ENCODE peak calls at places on chromosomes 1 and 21, in seven cellular contexts. W is heart right ventricle, J is fibroblast of lung, X is heart left ventricle, Y is IMR-90, M is right lobe of liver, H is H9. G is an unnamed sample.

GRCh38 chr1:181131255-181131901 is 42.9 kb downstream of the IER5 start:
- DNase-seq in H (no peak), X (no peak), J (no peak), M (no peak), Y (no peak), W (no peak), G (no peak)

GRCh38 chr1:25643962-25644361 is 27.4 kb downstream of the MAN1C1 start:
- DNase-seq in J (no peak), H (no peak), Y (no peak), W (no peak), X (no peak), M (no peak), G (no peak)

GRCh38 chr1:174982971-174983689 is 16.6 kb upstream of the CACYBP start:
- DNase-seq in M (no peak), W (no peak), J (peak; percentile 73), Y (peak; percentile 49), H (no peak), X (no peak), G (no peak)

GRCh38 chr1:162008799-162009198 is 14.9 kb downstream of the OLFML2B start:
- DNase-seq in Y (no peak), M (no peak), W (no peak), J (no peak), H (no peak), X (no peak), G (no peak)

GRCh38 chr1:106536741-106537140 is 519.7 kb upstream of the PRMT6 start:
- DNase-seq in M (no peak), H (no peak), Y (no peak), X (no peak), J (peak; percentile 27), W (no peak), G (no peak)

GRCh38 chr1:155695107-155695506 is 6.2 kb downstream of the DAP3 start:
- DNase-seq in W (no peak), Y (no peak), J (no peak), H (no peak), M (no peak), X (no peak), G (no peak)

GRCh38 chr1:109621402-109622101 is 1.9 kb downstream of the AMPD2 start:
- DNase-seq in M (no peak), X (no peak), H (no peak), W (no peak), J (no peak), Y (no peak), G (no peak)

GRCh38 chr1:15043934-15044333 is 109.6 kb upstream of the TMEM51 start:
- DNase-seq in J (no peak), X (no peak), W (no peak), Y (no peak), H (no peak), M (no peak), G (no peak)

GRCh38 chr1:180415985-180416633 is 86.3 kb downstream of the ACBD6 start:
- DNase-seq in J (peak; percentile 69), X (no peak), M (no peak), Y (peak; percentile 55), W (no peak), H (no peak), G (no peak)

GRCh38 chr1:112618114-112618720 is 724 bp downstream of the ST7L start:
- DNase-seq in X (no peak), Y (peak; percentile 44), H (no peak), J (peak; percentile 32), M (no peak), W (no peak), G (no peak)

GRCh38 chr21:34941162-34941561 is 107.9 kb downstream of the RUNX1 start:
- DNase-seq in J (no peak), M (no peak), W (no peak), Y (no peak), X (no peak), H (no peak), G (no peak)

GRCh38 chr1:203691454-203691853 is 64.8 kb downstream of the ATP2B4 start:
- DNase-seq in Y (no peak), W (no peak), J (no peak), M (no peak), H (no peak), X (no peak), G (no peak)

GRCh38 chr1:212281589-212281988 is 3.6 kb upstream of the PPP2R5A start:
- DNase-seq in W (no peak), X (no peak), Y (peak; percentile 90), M (no peak), H (no peak), J (peak; percentile 88), G (no peak)

GRCh38 chr1:237799762-237800474 is 90.8 kb downstream of the ZP4 start:
- DNase-seq in W (peak; percentile 36), Y (peak; percentile 4), J (peak; percentile 34), H (peak; percentile 88), M (peak; percentile 88), X (no peak), G (no peak)

GRCh38 chr1:224623310-224623714 is 7.2 kb downstream of the CNIH3 start:
- DNase-seq in W (no peak), M (no peak), Y (peak; percentile 85), X (no peak), J (peak; percentile 54), H (no peak), G (no peak)

GRCh38 chr21:26179501-26179900 is 8.9 kb upstream of the APP start:
- DNase-seq in Y (no peak), X (no peak), H (no peak), W (no peak), M (no peak), J (no peak), G (no peak)
- H3K27me3 ChIP-seq in Y (no peaks in the 10 kb centered on the region), X (no peaks in the 10 kb centered on the region), H (no peaks in the 10 kb centered on the region), W (no peaks in the 10 kb centered on the region), M (no peaks in the 10 kb centered on the region), J (no peaks in the 10 kb centered on the region), G (no peaks in the 10 kb centered on the region)

GRCh38 chr1:3930282-3930681 is 30.2 kb upstream of the C1orf174 start:
- DNase-seq in W (no peak), J (no peak), X (no peak), H (no peak), Y (no peak), M (no peak), G (no peak)

GRCh38 chr1:3929122-3929521 is 29.1 kb upstream of the C1orf174 start:
- DNase-seq in H (no peak), Y (no peak), M (no peak), W (no peak), J (no peak), X (no peak), G (no peak)

GRCh38 chr1:3932156-3932555 is 32.1 kb upstream of the C1orf174 start:
- DNase-seq in W (no peak), J (no peak), Y (no peak), X (no peak), M (peak; percentile 7), H (no peak), G (no peak)

GRCh38 chr1:3931310-3931700 is 31.2 kb upstream of the C1orf174 start:
- DNase-seq in J (no peak), W (no peak), X (no peak), Y (no peak), H (no peak), M (no peak), G (no peak)

DNA sequence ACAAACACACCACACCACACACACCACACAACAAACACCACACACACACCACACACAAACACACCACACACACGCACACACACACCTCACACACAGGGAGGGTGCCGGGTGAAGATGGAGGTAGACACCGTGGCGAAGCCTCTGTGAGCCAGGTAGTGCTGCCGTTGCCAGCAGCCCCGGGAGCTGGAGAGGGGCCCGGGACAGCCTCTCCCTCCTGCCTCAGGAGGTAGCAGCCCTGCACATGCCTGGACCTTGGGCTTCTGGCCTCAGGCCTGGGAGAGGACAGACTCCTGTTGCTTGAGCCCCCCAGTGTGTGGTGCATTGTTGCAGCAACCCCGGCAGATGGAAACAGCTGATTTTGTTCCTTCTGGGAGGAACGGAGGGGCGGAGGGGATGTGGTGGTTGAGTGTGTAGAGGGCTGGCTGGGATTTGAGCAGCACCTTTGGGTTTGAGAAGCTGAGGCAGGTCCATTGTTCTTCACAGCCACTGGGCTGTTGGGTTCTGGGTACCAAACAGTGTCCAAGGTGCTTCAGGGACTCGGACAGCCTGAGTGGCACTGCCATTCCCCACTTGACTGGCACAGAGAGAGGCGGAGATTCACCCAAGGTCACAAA is 30.7 kb upstream of the C1orf174 start:
- DNase-seq in Y (no peak), M (peak; percentile 19), H (no peak), J (no peak), W (no peak), X (no peak), G (no peak)
- H3K27ac ChIP-seq in Y (no peak overlapping the region), M (no peak overlapping the region), H (no peak overlapping the region), J (no peak overlapping the region), W (no peak overlapping the region), X (no peak overlapping the region), G (no peak overlapping the region)

GRCh38 chr1:225820522-225821120 is 10.7 kb downstream of the EPHX1 start:
- DNase-seq in J (peak; percentile 54), M (no peak), H (no peak), Y (no peak), X (no peak), W (no peak), G (peak; percentile 3)

GRCh38 chr1:225817611-225818061 is 7.7 kb downstream of the EPHX1 start:
- DNase-seq in H (peak; percentile 63), M (peak; percentile 88), Y (peak; percentile 88), X (no peak), W (peak; percentile 64), J (peak; percentile 95), G (peak; percentile 90)

GRCh38 chr1:225816643-225817538 is 7.0 kb downstream of the EPHX1 start:
- DNase-seq in J (peak; percentile 45), X (peak; percentile 88), W (peak; percentile 85), M (no peak), H (no peak), Y (peak; percentile 7), G (peak; percentile 77)

GRCh38 chr1:225818229-225818628 is 8.3 kb downstream of the EPHX1 start:
- DNase-seq in X (no peak), W (no peak), J (no peak), M (no peak), Y (no peak), H (no peak), G (peak; percentile 25)

DNA sequence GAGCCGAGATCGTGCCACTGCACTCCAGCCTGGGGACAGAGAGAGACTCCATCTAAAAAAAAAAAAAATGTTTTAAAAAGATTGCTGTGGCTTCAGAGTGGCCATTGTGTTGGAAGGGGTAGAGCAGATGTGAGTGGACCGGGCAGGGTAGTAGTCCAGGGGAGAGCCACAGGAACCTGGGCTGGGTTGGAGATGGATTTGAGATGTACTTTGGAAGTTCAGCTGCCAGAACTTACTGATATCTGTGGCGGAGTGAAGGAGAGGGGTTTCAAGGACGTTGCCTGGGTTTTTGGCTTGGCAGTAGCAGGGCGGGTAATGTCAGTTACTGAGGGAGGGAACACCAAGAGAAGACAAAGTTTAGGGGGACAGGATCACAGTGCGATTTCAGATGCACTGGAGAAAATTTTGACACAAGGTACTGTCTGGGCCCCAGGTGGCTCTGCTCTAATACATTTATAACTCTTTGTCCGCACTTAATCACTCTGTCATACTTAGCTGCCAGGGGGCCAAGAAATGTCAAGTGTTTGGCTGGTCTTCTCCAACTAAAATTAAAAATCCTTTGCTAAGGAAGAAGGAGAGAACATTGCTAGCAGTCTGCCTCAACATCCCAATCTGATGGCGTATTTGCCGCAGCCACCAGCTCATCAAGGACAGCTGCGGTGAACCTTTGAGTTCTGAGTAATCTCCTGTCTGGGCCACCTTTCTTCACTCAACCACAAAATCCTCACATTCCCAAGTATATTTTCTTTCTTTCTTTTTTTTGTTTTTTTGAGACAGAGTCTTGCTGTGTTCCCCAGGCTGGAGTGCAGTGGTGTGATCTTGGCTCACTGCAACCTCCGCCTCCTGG is 9.6 kb downstream of the EPHX1 start:
- DNase-seq in X (no peak), J (no peak), M (no peak), H (no peak), W (no peak), Y (no peak), G (peak; percentile 32)
- H3K4me1 ChIP-seq in X (peaks cover 43% of the 10 kb centered on the region), J (peaks cover 16% of the 10 kb centered on the region), M (peaks cover 90% of the 10 kb centered on the region), H (peaks cover 14% of the 10 kb centered on the region), W (peaks cover 53% of the 10 kb centered on the region), Y (peaks cover 18% of the 10 kb centered on the region), G (peaks cover 8% of the 10 kb centered on the region)

GRCh38 chr21:44498965-44499560 is 40.9 kb downstream of the KRTAP10-1 start:
- DNase-seq in Y (no peak), X (peak; percentile 44), M (no peak), H (no peak), W (no peak), J (no peak), G (peak; percentile 23)
- H3K27me3 ChIP-seq in Y (peaks cover 26% of the 10 kb centered on the region), X (peaks cover 25% of the 10 kb centered on the region), M (no peaks in the 10 kb centered on the region), H (no peaks in the 10 kb centered on the region), W (peaks cover 6% of the 10 kb centered on the region), J (no peaks in the 10 kb centered on the region), G (no peaks in the 10 kb centered on the region)

G was measured in aorta.